ENCODE peak calls at places on chromosomes 7 and 10, in five cellular contexts. Y is GM06990, A is uterus, L is sigmoid colon, Z is thyroid gland. I is an unnamed sample.

GRCh38 chr10:88702848-88703597 is 3.0 kb upstream of the LIPK start:
- DNase-seq in Z (no peak), A (no peak), L (no peak), Y (no peak), I (no peak)

GRCh38 chr10:114654829-114655575 is 3.1 kb downstream of the ABLIM1 start:
- DNase-seq in Y (no peak), Z (no peak), L (no peak), A (no peak), I (no peak)

GRCh38 chr10:73969224-73969811 is 28.6 kb upstream of the VCL start:
- DNase-seq in Y (no peak), Z (no peak), L (no peak), A (no peak), I (no peak)

GRCh38 chr7:100132697-100133137 is 6.0 kb downstream of the MBLAC1 start:
- DNase-seq in L (no peak), Y (no peak), A (peak), Z (peak), I (peak)

GRCh38 chr7:156668130-156668741 is 27.7 kb downstream of the RNF32 start:
- DNase-seq in A (no peak), Y (no peak), Z (no peak), L (no peak), I (no peak)

GRCh38 chr10:53256623-53257022 is 484.0 kb upstream of the MBL2 start:
- DNase-seq in Y (no peak), A (no peak), L (no peak), Z (no peak), I (no peak)

GRCh38 chr10:91462423-91462822 is 52.3 kb downstream of the HECTD2 start:
- DNase-seq in A (no peak), Z (no peak), L (no peak), Y (no peak), I (no peak)

GRCh38 chr7:1156782-1157535 is 3.0 kb downstream of the ZFAND2A start:
- DNase-seq in A (no peak), Z (no peak), L (no peak), Y (no peak), I (no peak)

GRCh38 chr7:45257284-45257683 is 99.7 kb downstream of the RAMP3 start:
- DNase-seq in Y (no peak), L (no peak), Z (no peak), A (no peak), I (no peak)

GRCh38 chr7:91267558-91267955 is 3.3 kb downstream of the FZD1 start:
- DNase-seq in Z (peak), Y (no peak), L (no peak), A (no peak), I (no peak)

GRCh38 chr10:6173203-6173602 is 29.5 kb upstream of the PFKFB3 start:
- DNase-seq in Y (no peak), L (no peak), Z (no peak), A (no peak), I (peak)

GRCh38 chr10:75651452-75651851 is 220.0 kb downstream of the LRMDA start:
- DNase-seq in A (no peak), Z (no peak), Y (no peak), L (no peak), I (peak)
- TF ChIP-seq CTCF in A (no peak), Z (no peak), Y (peak), L (no peak), I (peak)

GRCh38 chr7:43053968-43054367 is 58.5 kb upstream of the HECW1 start:
- DNase-seq in Y (peak), L (no peak), A (no peak), Z (no peak), I (no peak)
- H3K4me3 ChIP-seq in Y (no peak), L (no peak), A (no peak), Z (no peak), I (peak)

GRCh38 chr7:11584406-11585031 is 247.5 kb downstream of the THSD7A start:
- DNase-seq in Z (no peak), L (no peak), Y (no peak), A (no peak), I (no peak)

GRCh38 chr7:11576340-11576739 is 255.7 kb downstream of the THSD7A start:
- DNase-seq in A (no peak), Y (no peak), L (no peak), Z (no peak), I (no peak)

GRCh38 chr7:11579141-11579540 is 252.9 kb downstream of the THSD7A start:
- DNase-seq in L (no peak), Y (no peak), A (no peak), Z (no peak), I (no peak)
- TF ChIP-seq CTCF in L (no peak), Y (no peak), A (no peak), Z (no peak), I (no peak)

DNA sequence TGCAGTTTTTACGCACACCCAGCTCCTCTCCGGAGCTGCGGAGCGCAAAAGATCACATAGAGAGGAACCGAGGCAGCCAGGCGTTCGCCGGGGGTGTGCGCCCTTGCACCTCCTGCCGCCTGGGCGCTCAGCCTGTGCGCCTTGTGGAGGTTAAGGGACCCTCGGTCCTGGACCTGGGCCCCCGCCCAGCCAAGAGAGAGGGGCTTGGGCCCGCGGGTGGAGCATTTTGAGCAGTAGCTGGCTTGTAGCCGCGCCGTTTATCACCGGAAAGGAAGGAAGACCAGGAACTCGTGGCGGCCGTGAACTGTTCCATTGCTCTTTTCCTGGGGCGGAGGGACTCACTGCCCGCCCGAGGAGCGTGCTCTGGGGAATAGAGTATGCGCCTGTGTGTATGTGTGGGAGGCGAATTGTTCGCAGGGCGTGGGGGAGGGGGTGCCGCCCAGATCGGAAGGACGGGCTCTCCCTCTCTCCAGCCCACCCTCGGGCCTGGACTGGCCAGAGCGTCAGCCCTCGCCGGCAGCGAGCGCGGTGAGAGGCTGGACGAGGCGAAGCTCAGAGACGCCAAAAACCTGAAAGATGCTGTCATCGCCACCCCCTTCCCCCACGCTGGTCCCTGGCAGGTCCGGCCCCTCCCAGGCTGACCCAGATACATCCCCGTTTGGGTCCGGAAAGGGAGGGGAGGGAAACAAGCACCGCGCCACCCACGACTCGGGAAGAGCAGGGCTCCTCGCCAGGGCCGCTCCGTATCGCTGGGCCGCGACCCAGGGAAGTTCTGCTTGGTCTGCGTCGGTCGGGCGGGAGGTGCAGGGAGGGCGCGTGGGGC is 1.2 kb upstream of the WNT2 start:
- DNase-seq in Y (peak), Z (peak), A (peak), L (peak), I (peak)
- H3K4me3 ChIP-seq in Y (peak), Z (peak), A (peak), L (peak), I (peak)

DNA sequence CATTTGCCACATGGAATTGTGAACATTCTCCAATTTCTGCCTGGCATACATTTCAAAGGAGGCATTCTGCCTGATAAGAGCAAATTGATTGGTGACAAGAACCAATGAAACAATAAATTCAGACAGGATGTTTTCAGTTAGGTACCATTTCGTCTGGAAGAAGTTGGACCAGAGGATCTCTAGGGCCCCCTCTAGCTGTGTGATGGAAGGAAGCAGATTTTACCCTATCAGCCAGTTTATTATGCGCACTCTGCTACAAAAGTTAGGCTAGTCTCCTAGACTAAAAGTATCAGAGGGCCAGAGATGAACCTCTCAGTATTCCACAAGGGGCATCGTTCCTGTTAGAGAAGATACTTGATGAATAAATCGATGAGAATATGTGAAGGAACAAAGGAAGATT is 118.0 kb downstream of the BUB3 start:
- DNase-seq in Y (no peak), Z (no peak), A (no peak), L (no peak), I (peak)
- TF ChIP-seq CTCF in Y (peak), Z (no peak), A (no peak), L (no peak), I (no peak)

GRCh38 chr7:4724648-4725013 is 42.5 kb downstream of the FOXK1 start:
- DNase-seq in A (peak), Y (no peak), Z (no peak), L (no peak), I (peak)
- H3K4me3 ChIP-seq in A (peak), Y (peak), Z (peak), L (peak), I (peak)